ENCODE peak calls at places on chromosomes 2 and 18, in six cellular contexts. I is activated gamma-delta T cell treated with Interleukin-2 at 50 U/mL for 16 hours, A is T follicular helper cell, R is lower lobe of right lung, O is AG10803, S is heart left ventricle. N is an unnamed sample.

GRCh38 chr18:395481-396250 is 104.8 kb downstream of the COLEC12 start:
- DNase-seq in I (no peak), A (no peak), R (no peak), O (peak), S (no peak), N (no peak)

GRCh38 chr18:7980136-7980535 is 413.0 kb downstream of the PTPRM start:
- DNase-seq in I (no peak), A (no peak), R (no peak), O (no peak), S (no peak), N (no peak)

GRCh38 chr2:172246649-172247048 is 143.9 kb upstream of the DLX2 start:
- DNase-seq in I (no peak), A (no peak), R (no peak), O (no peak), S (no peak), N (no peak)

GRCh38 chr2:159894145-159894838 is 96.3 kb upstream of the CD302 start:
- DNase-seq in I (no peak), A (no peak), R (no peak), O (no peak), S (no peak), N (peak)

GRCh38 chr2:199807966-199808365 is 43.0 kb downstream of the FTCDNL1 start:
- DNase-seq in I (no peak), A (no peak), R (no peak), O (no peak), S (no peak), N (no peak)

GRCh38 chr2:97731274-97732050 is 18.1 kb downstream of the ZAP70 start:
- DNase-seq in I (no peak), A (no peak), R (no peak), O (no peak), S (no peak), N (no peak)

GRCh38 chr2:165911231-165911630 is 42.3 kb downstream of the TTC21B start:
- DNase-seq in I (no peak), A (no peak), R (no peak), O (peak), S (no peak), N (no peak)

GRCh38 chr2:144517825-144518699 is 1.9 kb downstream of the ZEB2 start:
- DNase-seq in I (no peak), A (no peak), R (no peak), O (peak), S (no peak), N (no peak)

GRCh38 chr2:119724656-119725485 is 34.9 kb upstream of the PTPN4 start:
- DNase-seq in I (no peak), A (no peak), R (no peak), O (no peak), S (no peak), N (no peak)

GRCh38 chr2:188726561-188727247 is 247.5 kb upstream of the COL3A1 start:
- DNase-seq in I (no peak), A (no peak), R (no peak), O (peak), S (no peak), N (no peak)

GRCh38 chr2:152445791-152446201 is 110.8 kb downstream of the FMNL2 start:
- DNase-seq in I (no peak), A (no peak), R (no peak), O (peak), S (no peak), N (no peak)

GRCh38 chr18:63290456-63291200 is 28.9 kb downstream of the BCL2 start:
- DNase-seq in I (peak), A (peak), R (no peak), O (no peak), S (no peak), N (no peak)

GRCh38 chr2:85503168-85503610 is 35.8 kb upstream of the MAT2A start:
- DNase-seq in I (no peak), A (no peak), R (no peak), O (no peak), S (no peak), N (no peak)

GRCh38 chr18:5197032-5197434 is at the start of gene AKAIN1:
- DNase-seq in I (no peak), A (no peak), R (no peak), O (peak), S (peak), N (peak)

GRCh38 chr2:99891358-99891757 is 251.0 kb downstream of the AFF3 start:
- DNase-seq in I (no peak), A (no peak), R (no peak), O (no peak), S (no peak), N (no peak)

GRCh38 chr2:37168217-37168981 is 11.6 kb upstream of the EIF2AK2 start:
- DNase-seq in I (peak), A (peak), R (no peak), O (peak), S (no peak), N (peak)

GRCh38 chr2:240960963-240961876 is 37.2 kb upstream of the SNED1 start:
- DNase-seq in I (no peak), A (no peak), R (no peak), O (no peak), S (peak), N (no peak)